ENCODE peak calls at places on chromosomes 1 and 21, in four cellular contexts. H, Y, C and V are unnamed samples.

GRCh38 chr1:205374205-205375078 is 17.7 kb upstream of the KLHDC8A start:
- DNase-seq in H (peak; percentile 86), Y (peak; percentile 88), C (no peak), V (peak; percentile 46)

GRCh38 chr1:72177711-72178110 is 104.6 kb downstream of the NEGR1 start:
- DNase-seq in H (peak; percentile 55), Y (peak; percentile 45), C (no peak), V (no peak)

GRCh38 chr1:227245613-227246320 is 72.5 kb downstream of the CDC42BPA start:
- DNase-seq in H (peak; percentile 70), Y (peak; percentile 13), C (no peak), V (no peak)

GRCh38 chr1:64814427-64814826 is 69.6 kb downstream of the RAVER2 start:
- DNase-seq in H (no peak), Y (no peak), C (no peak), V (no peak)

GRCh38 chr1:7107109-7107830 is 322.0 kb downstream of the CAMTA1 start:
- DNase-seq in H (no peak), Y (no peak), C (no peak), V (no peak)

GRCh38 chr1:7558041-7558461 is 213.0 kb upstream of the VAMP3 start:
- DNase-seq in H (no peak), Y (no peak), C (no peak), V (no peak)

GRCh38 chr1:165561257-165561656 is 17.5 kb downstream of the LRRC52 start:
- DNase-seq in H (no peak), Y (no peak), C (no peak), V (no peak)

GRCh38 chr1:26317612-26318337 is at the start of gene CD52:
- DNase-seq in H (no peak), Y (no peak), C (no peak), V (no peak)

GRCh38 chr1:241985787-241986186 is 13.1 kb downstream of the MAP1LC3C start:
- DNase-seq in H (peak; percentile 68), Y (peak; percentile 41), C (peak; percentile 26), V (peak; percentile 24)

GRCh38 chr1:22710688-22711024 is at the start of gene EPHB2:
- DNase-seq in H (peak; percentile 19), Y (no peak), C (peak; percentile 63), V (no peak)

GRCh38 chr21:24367936-24368335 is 1239.3 kb downstream of the MRPL39 start:
- DNase-seq in H (no peak), Y (peak; percentile 17), C (no peak), V (peak; percentile 1)

GRCh38 chr1:51784997-51785421 is 93.5 kb downstream of the NRDC start:
- DNase-seq in H (no peak), Y (no peak), C (no peak), V (no peak)

GRCh38 chr1:11227106-11228077 is 35.0 kb downstream of the MTOR start:
- DNase-seq in H (no peak), Y (no peak), C (no peak), V (no peak)

GRCh38 chr1:208244584-208244916 is 366 bp upstream of the PLXNA2 start:
- DNase-seq in H (no peak), Y (no peak), C (no peak), V (no peak)

GRCh38 chr1:205318231-205318991 is 3.1 kb downstream of the NUAK2 start:
- DNase-seq in H (no peak), Y (no peak), C (peak; percentile 82), V (no peak)

GRCh38 chr1:47508900-47509488 is 71.2 kb downstream of the FOXD2 start:
- DNase-seq in H (peak; percentile 35), Y (peak; percentile 31), C (peak; percentile 75), V (no peak)
- H3K4me3 ChIP-seq in H (no peak overlapping the region), Y (no peak overlapping the region), C (peak overlapping the region; percentile 50), V (no peak overlapping the region)

DNA sequence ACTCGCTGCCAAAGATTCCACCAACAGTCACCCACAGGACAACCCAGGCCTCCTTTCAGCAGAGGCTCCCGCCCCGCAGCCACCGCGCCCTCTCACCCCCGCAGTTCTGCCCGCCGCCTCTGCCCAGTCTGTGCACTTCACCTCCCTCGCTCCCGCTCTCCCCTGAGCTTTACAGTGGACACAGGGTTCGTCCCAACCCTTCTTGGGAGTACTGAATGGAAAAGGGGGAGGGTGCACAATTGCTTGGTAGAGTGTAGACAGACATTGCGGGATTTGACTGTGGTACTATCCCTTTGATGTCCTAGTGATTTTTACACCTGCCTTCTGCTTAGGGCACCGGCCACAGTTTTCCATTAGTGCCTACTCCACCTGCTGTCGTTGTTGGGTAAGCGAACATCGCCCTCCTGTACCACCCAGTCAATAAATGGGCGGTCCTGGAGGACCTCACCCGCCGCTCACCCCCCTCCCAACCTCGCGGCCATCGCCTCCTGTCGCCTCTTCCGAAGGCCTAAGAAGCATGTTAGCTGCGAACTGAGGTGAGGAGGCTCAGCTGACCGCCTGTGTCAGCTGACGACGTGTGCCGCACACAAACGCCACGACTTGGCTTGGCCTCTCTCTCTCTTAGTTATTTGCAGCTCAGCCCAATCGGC is 9.3 kb upstream of the NBPF11 start:
- DNase-seq in H (no peak), Y (no peak), C (no peak), V (no peak)
- TF ChIP-seq CTCF in H (no peak), Y (no peak), C (no peak), V (no peak)

GRCh38 chr1:180909005-180909414 is 3.7 kb upstream of the KIAA1614 start:
- DNase-seq in H (no peak), Y (no peak), C (no peak), V (no peak)

GRCh38 chr1:180909462-180909976 is 3.2 kb upstream of the KIAA1614 start:
- DNase-seq in H (no peak), Y (no peak), C (no peak), V (no peak)

GRCh38 chr1:180912211-180912800 is 391 bp upstream of the KIAA1614 start:
- DNase-seq in H (peak; percentile 39), Y (peak; percentile 32), C (peak; percentile 29), V (no peak)

GRCh38 chr1:180912801-180913616 is at the start of gene KIAA1614:
- DNase-seq in H (peak; percentile 44), Y (peak; percentile 45), C (no peak), V (no peak)

DNA sequence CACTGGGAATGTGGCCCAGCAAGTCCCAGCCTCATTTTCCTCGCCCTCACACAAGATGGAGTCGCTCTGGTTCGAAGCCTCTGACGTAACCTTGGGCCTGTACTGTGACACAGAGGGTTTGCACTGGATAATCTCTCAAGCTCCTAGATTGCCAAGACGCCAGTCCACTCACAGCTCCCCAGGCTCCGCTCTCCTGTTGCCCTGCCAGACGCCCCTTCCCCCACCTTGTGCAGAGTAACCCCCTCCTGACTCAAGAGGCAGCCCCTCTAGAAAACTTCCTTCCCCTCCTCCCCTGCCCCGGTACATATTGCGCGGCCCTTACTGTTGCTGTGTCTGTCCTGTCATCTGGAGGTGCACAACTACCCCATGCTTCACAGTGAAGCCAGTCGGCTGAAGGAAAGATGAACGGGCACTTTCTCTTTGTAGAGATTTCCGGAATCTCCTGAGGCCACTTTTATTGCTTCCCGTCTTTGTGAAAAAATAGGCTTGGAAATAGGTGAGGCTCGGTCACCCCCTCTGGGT is 996 bp upstream of the KIAA1614 start:
- DNase-seq in H (peak; percentile 55), Y (peak; percentile 28), C (no peak), V (no peak)
- H3K4me3 ChIP-seq in H (peak overlapping the region; percentile 47), Y (peak overlapping the region; percentile 43), C (peak overlapping the region; percentile 59), V (peak overlapping the region; percentile 46)

DNA sequence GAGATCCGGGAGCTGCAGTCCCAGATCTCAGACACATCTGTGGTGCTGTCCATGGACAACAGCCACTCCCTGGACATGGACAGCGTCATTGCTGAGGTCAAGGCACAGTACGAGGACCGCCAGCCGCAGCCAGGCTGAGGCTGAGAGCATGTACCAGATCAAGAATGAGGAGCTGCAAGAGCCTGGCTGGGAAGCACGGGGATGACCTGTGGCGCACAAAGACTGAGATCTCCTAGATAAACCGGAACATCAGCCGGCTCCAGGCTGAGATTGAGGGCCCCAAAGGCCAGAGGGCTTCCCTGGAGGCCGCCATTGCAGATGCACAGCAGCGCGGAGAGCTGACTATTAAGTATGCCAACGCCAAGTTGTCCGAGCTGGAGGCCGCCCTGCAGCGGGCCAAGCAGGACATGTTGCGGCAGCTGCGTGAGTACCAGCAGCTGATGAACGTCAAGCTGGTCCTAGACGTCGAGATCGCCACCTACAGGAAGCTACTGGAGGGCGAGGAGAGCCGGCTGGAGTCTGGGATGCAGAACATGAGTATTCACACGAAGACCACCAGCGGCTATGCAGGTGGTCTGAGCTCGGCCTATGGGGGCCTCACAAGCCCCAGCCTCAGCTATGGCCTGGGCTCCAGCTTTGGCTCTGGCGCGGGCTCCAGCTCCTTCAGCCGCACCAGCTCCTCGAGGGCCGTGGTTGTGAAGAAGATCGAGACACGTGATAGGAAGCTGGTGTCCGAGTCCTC is 25.5 kb downstream of the ETV3L start:
- DNase-seq in H (peak; percentile 74), Y (peak; percentile 44), C (peak; percentile 75), V (no peak)
- TF ChIP-seq CTCF in H (peak; percentile 61), Y (peak; percentile 73), C (peak; percentile 61), V (peak; percentile 57)

GRCh38 chr1:84738237-84738636 is 48.0 kb upstream of the SSX2IP start:
- DNase-seq in H (no peak), Y (no peak), C (no peak), V (no peak)

GRCh38 chr1:84735483-84735882 is 45.2 kb upstream of the SSX2IP start:
- DNase-seq in H (no peak), Y (no peak), C (no peak), V (no peak)

GRCh38 chr1:84736445-84736844 is 46.2 kb upstream of the SSX2IP start:
- DNase-seq in H (no peak), Y (no peak), C (no peak), V (no peak)

GRCh38 chr1:84736944-84737343 is 46.7 kb upstream of the SSX2IP start:
- DNase-seq in H (no peak), Y (no peak), C (no peak), V (no peak)

GRCh38 chr1:84737572-84737971 is 47.3 kb upstream of the SSX2IP start:
- DNase-seq in H (no peak), Y (no peak), C (no peak), V (no peak)
- H3K4me3 ChIP-seq in H (no peak overlapping the region), Y (no peak overlapping the region), C (no peak overlapping the region), V (no peak overlapping the region)